ENCODE peak calls at places on chromosomes 1 and 21, in eight cellular contexts. O is NCI-H2029; S is activated T-cell treated with anti-CD3 and anti-CD28 coated beads, Interleukin-2, amount 50 U/mL, for 72 hours; V is NCI-H1417; G is lower leg skin; R is NCI-H1092; Q is WTC11; T is AG09309. P is an unnamed sample.

GRCh38 chr21:33197546-33197945 is 32.2 kb upstream of the IFNAR2 start:
- DNase-seq in O (no peak), S (no peak), V (no peak), G (no peak), R (no peak), Q (no peak), T (no peak), P (no peak)

GRCh38 chr1:246689409-246689997 is 34.7 kb upstream of the SCCPDH start:
- DNase-seq in O (peak), S (peak), V (peak), G (peak), R (peak), Q (peak), T (peak), P (peak)

GRCh38 chr1:228149341-228150020 is at the start of gene GJC2:
- DNase-seq in O (no peak), S (no peak), V (no peak), G (peak), R (no peak), Q (peak), T (no peak), P (peak)

GRCh38 chr1:227892930-227893695 is 54.6 kb downstream of the WNT9A start:
- DNase-seq in O (no peak), S (no peak), V (no peak), G (peak), R (no peak), Q (no peak), T (no peak), P (peak)

GRCh38 chr1:113918243-113918642 is 10.9 kb upstream of the HIPK1 start:
- DNase-seq in O (no peak), S (no peak), V (no peak), G (no peak), R (no peak), Q (no peak), T (no peak), P (no peak)

GRCh38 chr1:110513511-110513910 is 5.5 kb downstream of the KCNA10 start:
- DNase-seq in O (no peak), S (no peak), V (no peak), G (no peak), R (no peak), Q (no peak), T (no peak), P (peak)

GRCh38 chr1:165854101-165854845 is 26.9 kb downstream of the UCK2 start:
- DNase-seq in O (no peak), S (no peak), V (no peak), G (no peak), R (no peak), Q (no peak), T (peak), P (no peak)

GRCh38 chr1:1229770-1230169 is 2.0 kb downstream of the SDF4 start:
- DNase-seq in O (no peak), S (no peak), V (no peak), G (no peak), R (no peak), Q (no peak), T (no peak), P (no peak)

GRCh38 chr1:62912028-62912638 is 128.2 kb downstream of the ATG4C start:
- DNase-seq in O (no peak), S (no peak), V (peak), G (no peak), R (no peak), Q (no peak), T (peak), P (no peak)

GRCh38 chr1:225921734-225922709 is 2.0 kb downstream of the PYCR2 start:
- DNase-seq in O (peak), S (no peak), V (peak), G (peak), R (no peak), Q (no peak), T (no peak), P (no peak)

GRCh38 chr1:42529724-42530161 is 66.7 kb downstream of the CCDC30 start:
- DNase-seq in O (no peak), S (peak), V (no peak), G (no peak), R (no peak), Q (no peak), T (peak), P (no peak)

GRCh38 chr1:52602328-52603300 is at the start of gene GPX7:
- DNase-seq in O (peak), S (peak), V (peak), G (peak), R (peak), Q (peak), T (peak), P (peak)

GRCh38 chr1:206770531-206771352 is at the start of gene IL19:
- DNase-seq in O (no peak), S (no peak), V (no peak), G (no peak), R (no peak), Q (no peak), T (peak), P (peak)

GRCh38 chr1:203999618-204000017 is 73.3 kb upstream of the SOX13 start:
- DNase-seq in O (no peak), S (no peak), V (no peak), G (no peak), R (no peak), Q (no peak), T (no peak), P (no peak)

GRCh38 chr21:22120616-22121266 is 1122.5 kb downstream of the NCAM2 start:
- DNase-seq in O (no peak), S (no peak), V (no peak), G (no peak), R (no peak), Q (peak), T (no peak), P (peak)

GRCh38 chr1:167198518-167199133 is 22.1 kb upstream of the POU2F1 start:
- DNase-seq in O (no peak), S (no peak), V (peak), G (no peak), R (no peak), Q (no peak), T (no peak), P (peak)

GRCh38 chr1:36889846-36890245 is 144.5 kb downstream of the GRIK3 start:
- DNase-seq in O (no peak), S (no peak), V (no peak), G (peak), R (no peak), Q (no peak), T (no peak), P (peak)

GRCh38 chr21:14825405-14826032 is 239.3 kb downstream of the NRIP1 start:
- DNase-seq in O (no peak), S (no peak), V (no peak), G (no peak), R (no peak), Q (no peak), T (no peak), P (no peak)

GRCh38 chr21:41160036-41160435 is 7.9 kb upstream of the BACE2 start:
- DNase-seq in O (no peak), S (no peak), V (no peak), G (peak), R (no peak), Q (no peak), T (no peak), P (no peak)

GRCh38 chr1:205065666-205066065 is 18.6 kb downstream of the TMEM81 start:
- DNase-seq in O (no peak), S (no peak), V (no peak), G (peak), R (no peak), Q (no peak), T (no peak), P (peak)

GRCh38 chr1:15213333-15213732 is 33.7 kb upstream of the FHAD1 start:
- DNase-seq in O (no peak), S (no peak), V (no peak), G (peak), R (no peak), Q (no peak), T (peak), P (no peak)

GRCh38 chr1:35505911-35506798 is 51.0 kb downstream of the KIAA0319L start:
- DNase-seq in O (peak), S (peak), V (peak), G (no peak), R (no peak), Q (no peak), T (peak), P (no peak)

GRCh38 chr1:89987170-89987819 is 7.6 kb upstream of the ZNF326 start:
- DNase-seq in O (peak), S (peak), V (peak), G (no peak), R (peak), Q (peak), T (peak), P (peak)

GRCh38 chr21:36055551-36055950 is 4.8 kb downstream of the SETD4 start:
- DNase-seq in O (no peak), S (no peak), V (no peak), G (no peak), R (no peak), Q (no peak), T (no peak), P (no peak)

GRCh38 chr1:24894002-24894401 is 36.1 kb downstream of the RUNX3 start:
- DNase-seq in O (no peak), S (no peak), V (no peak), G (peak), R (no peak), Q (no peak), T (no peak), P (no peak)

GRCh38 chr1:230120949-230121381 is 53.9 kb downstream of the GALNT2 start:
- DNase-seq in O (peak), S (no peak), V (peak), G (no peak), R (no peak), Q (peak), T (no peak), P (peak)

GRCh38 chr1:9100471-9101043 is 28.3 kb downstream of the GPR157 start:
- DNase-seq in O (no peak), S (no peak), V (no peak), G (no peak), R (no peak), Q (no peak), T (no peak), P (no peak)

GRCh38 chr21:42174173-42174572 is 44.8 kb upstream of the ABCG1 start:
- DNase-seq in O (no peak), S (no peak), V (no peak), G (no peak), R (no peak), Q (no peak), T (no peak), P (no peak)

GRCh38 chr1:240804475-240804874 is 192.5 kb upstream of the GREM2 start:
- DNase-seq in O (no peak), S (no peak), V (no peak), G (no peak), R (no peak), Q (no peak), T (no peak), P (no peak)

GRCh38 chr21:44552681-44553080 is 1.4 kb upstream of the KRTAP10-2 start:
- DNase-seq in O (no peak), S (no peak), V (no peak), G (peak), R (no peak), Q (no peak), T (no peak), P (peak)

GRCh38 chr1:109197163-109198042 is 16.3 kb upstream of the SARS1 start:
- DNase-seq in O (no peak), S (peak), V (no peak), G (peak), R (no peak), Q (no peak), T (peak), P (peak)

GRCh38 chr1:201594575-201595245 is 55.8 kb downstream of the NAV1 start:
- DNase-seq in O (no peak), S (no peak), V (no peak), G (no peak), R (no peak), Q (peak), T (no peak), P (peak)

GRCh38 chr1:4695241-4695640 is 40.8 kb downstream of the AJAP1 start:
- DNase-seq in O (no peak), S (no peak), V (no peak), G (no peak), R (no peak), Q (no peak), T (no peak), P (no peak)

GRCh38 chr1:220685879-220686278 is 4.3 kb upstream of the C1orf115 start:
- DNase-seq in O (no peak), S (no peak), V (no peak), G (no peak), R (no peak), Q (no peak), T (no peak), P (peak)

GRCh38 chr1:67672260-67672803 is 12.7 kb upstream of the GADD45A start:
- DNase-seq in O (peak), S (no peak), V (no peak), G (no peak), R (no peak), Q (no peak), T (no peak), P (no peak)

GRCh38 chr1:12191242-12192032 is 24.6 kb downstream of the TNFRSF1B start:
- DNase-seq in O (peak), S (no peak), V (peak), G (no peak), R (no peak), Q (no peak), T (no peak), P (no peak)

GRCh38 chr21:15446193-15446592 is 283.6 kb upstream of the USP25 start:
- DNase-seq in O (no peak), S (no peak), V (no peak), G (no peak), R (no peak), Q (peak), T (no peak), P (no peak)

GRCh38 chr1:109357673-109358072 is 40.0 kb downstream of the SORT1 start:
- DNase-seq in O (peak), S (no peak), V (peak), G (no peak), R (peak), Q (no peak), T (no peak), P (no peak)